ENCODE peak calls at places on chromosomes 6 and 20, in six cellular contexts. One of them, this sample, is unnamed.

GRCh38 chr6:89887452-89888137 is 6.7 kb upstream of the GJA10 start:
- DNase-seq in AG10803: no peak
- DNase-seq in HFF-Myc: no peak
- DNase-seq in lower leg skin: no peak
- DNase-seq in fibroblast of lung: peak; percentile 4
- DNase-seq in stomach: no peak
- DNase-seq in this sample: peak; percentile 6

GRCh38 chr20:11772226-11772730 is 145.4 kb upstream of the BTBD3 start:
- DNase-seq in AG10803: no peak
- DNase-seq in HFF-Myc: no peak
- DNase-seq in lower leg skin: no peak
- DNase-seq in fibroblast of lung: no peak
- DNase-seq in stomach: no peak
- DNase-seq in this sample: no peak

GRCh38 chr20:37734228-37734980 is 40.6 kb downstream of the CTNNBL1 start:
- DNase-seq in AG10803: peak; percentile 63
- DNase-seq in HFF-Myc: no peak
- DNase-seq in lower leg skin: no peak
- DNase-seq in fibroblast of lung: peak; percentile 75
- DNase-seq in stomach: no peak
- DNase-seq in this sample: peak; percentile 90

GRCh38 chr20:56519551-56519950 is 5.0 kb upstream of the FAM209A start:
- DNase-seq in AG10803: no peak
- DNase-seq in HFF-Myc: no peak
- DNase-seq in lower leg skin: no peak
- DNase-seq in fibroblast of lung: no peak
- DNase-seq in stomach: no peak
- DNase-seq in this sample: no peak

GRCh38 chr6:167546611-167547327 is 221.9 kb downstream of the TTLL2 start:
- DNase-seq in AG10803: no peak
- DNase-seq in HFF-Myc: no peak
- DNase-seq in lower leg skin: no peak
- DNase-seq in fibroblast of lung: no peak
- DNase-seq in stomach: no peak
- DNase-seq in this sample: no peak

GRCh38 chr6:109782401-109783046 is 91.4 kb downstream of the FIG4 start:
- DNase-seq in AG10803: no peak
- DNase-seq in HFF-Myc: no peak
- DNase-seq in lower leg skin: no peak
- DNase-seq in fibroblast of lung: no peak
- DNase-seq in stomach: no peak
- DNase-seq in this sample: no peak

GRCh38 chr20:16123623-16124022 is 449.6 kb downstream of the KIF16B start:
- DNase-seq in AG10803: peak; percentile 2
- DNase-seq in HFF-Myc: no peak
- DNase-seq in lower leg skin: no peak
- DNase-seq in fibroblast of lung: no peak
- DNase-seq in stomach: no peak
- DNase-seq in this sample: peak; percentile 2

GRCh38 chr6:103122766-103123601 is 1729.5 kb downstream of the GRIK2 start:
- DNase-seq in AG10803: peak; percentile 16
- DNase-seq in HFF-Myc: no peak
- DNase-seq in lower leg skin: no peak
- DNase-seq in fibroblast of lung: peak; percentile 29
- DNase-seq in stomach: peak; percentile 54
- DNase-seq in this sample: peak; percentile 18

GRCh38 chr6:24078200-24078599 is 47.8 kb upstream of the NRSN1 start:
- DNase-seq in AG10803: peak; percentile 13
- DNase-seq in HFF-Myc: no peak
- DNase-seq in lower leg skin: no peak
- DNase-seq in fibroblast of lung: peak; percentile 64
- DNase-seq in stomach: no peak
- DNase-seq in this sample: peak; percentile 79

GRCh38 chr6:40439401-40439800 is 147.8 kb downstream of the LRFN2 start:
- DNase-seq in AG10803: no peak
- DNase-seq in HFF-Myc: no peak
- DNase-seq in lower leg skin: no peak
- DNase-seq in fibroblast of lung: no peak
- DNase-seq in stomach: no peak
- DNase-seq in this sample: no peak
- TF ChIP-seq CTCF in AG10803: no peak
- TF ChIP-seq CTCF in HFF-Myc: no peak
- TF ChIP-seq CTCF in lower leg skin: no peak
- TF ChIP-seq CTCF in fibroblast of lung: no peak
- TF ChIP-seq CTCF in stomach: no peak
- TF ChIP-seq CTCF in this sample: no peak

DNA sequence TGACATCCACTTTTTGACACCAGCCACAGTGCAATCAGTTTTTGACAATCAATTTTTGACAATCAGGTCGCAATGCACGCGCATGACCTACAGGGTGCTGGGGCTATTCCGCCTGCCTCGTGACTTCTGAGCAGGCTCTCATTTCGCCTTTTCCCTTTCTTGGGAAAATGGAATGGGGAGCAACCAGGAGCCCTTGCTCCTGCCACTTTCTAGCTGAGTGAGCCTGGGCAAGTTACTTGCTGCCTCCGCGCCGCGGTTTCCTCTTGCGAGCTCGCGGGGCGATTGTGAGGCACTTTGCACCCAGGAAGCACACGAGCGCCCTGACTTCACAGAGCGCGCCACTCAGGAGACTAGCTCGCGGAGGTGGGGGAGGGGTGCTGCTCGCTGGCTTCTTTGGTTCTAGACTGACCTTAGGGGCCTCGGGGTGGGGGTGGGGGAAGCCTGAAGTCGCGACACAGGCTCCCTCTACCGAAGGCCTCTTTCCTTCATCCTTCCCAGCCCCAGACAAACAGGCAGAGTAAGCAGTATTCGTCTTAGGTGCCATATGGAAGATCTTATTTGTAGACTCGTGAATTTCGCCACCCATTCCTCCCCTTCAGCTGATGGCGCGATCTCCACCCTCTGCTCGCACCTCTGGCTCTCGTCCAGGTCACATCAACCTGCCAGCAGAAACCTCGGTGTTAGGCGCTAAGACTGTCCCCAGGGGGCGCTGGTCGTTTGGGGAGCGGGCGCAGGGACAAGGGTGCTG is 4.6 kb downstream of the TP53TG5 start:
- DNase-seq in AG10803: peak; percentile 70
- DNase-seq in HFF-Myc: peak; percentile 57
- DNase-seq in lower leg skin: peak; percentile 79
- DNase-seq in fibroblast of lung: peak; percentile 59
- DNase-seq in stomach: peak; percentile 92
- DNase-seq in this sample: peak; percentile 78
- H3K4me3 ChIP-seq in AG10803: peak overlapping the region; percentile 65
- H3K4me3 ChIP-seq in HFF-Myc: peak overlapping the region; percentile 28
- H3K4me3 ChIP-seq in lower leg skin: peak overlapping the region; percentile 24
- H3K4me3 ChIP-seq in fibroblast of lung: peak overlapping the region; percentile 69
- H3K4me3 ChIP-seq in stomach: peak overlapping the region; percentile 51
- H3K4me3 ChIP-seq in this sample: peak overlapping the region; percentile 53

DNA sequence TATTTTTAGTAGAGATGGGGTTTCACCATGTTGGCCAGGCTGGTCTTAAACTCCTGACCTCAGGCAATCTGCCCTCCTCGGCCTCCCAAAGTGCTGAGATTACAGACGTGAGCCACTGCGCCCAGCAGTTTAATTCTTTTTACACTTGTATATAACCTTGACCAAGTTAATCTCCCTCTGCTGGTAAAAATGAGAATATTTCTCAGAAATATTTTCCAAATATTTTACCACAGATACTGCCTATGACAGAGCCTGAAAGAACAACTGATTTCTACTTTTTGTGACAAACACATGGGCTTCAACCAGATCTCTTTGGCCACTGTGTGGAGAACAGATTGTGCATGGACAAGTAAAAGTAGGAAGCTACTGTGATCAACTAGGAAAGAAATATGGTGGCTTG is 21.2 kb upstream of the NHSL1 start:
- DNase-seq in AG10803: peak; percentile 49
- DNase-seq in HFF-Myc: no peak
- DNase-seq in lower leg skin: no peak
- DNase-seq in fibroblast of lung: no peak
- DNase-seq in stomach: no peak
- DNase-seq in this sample: peak; percentile 38
- TF ChIP-seq CTCF in AG10803: peak; percentile 58
- TF ChIP-seq CTCF in HFF-Myc: peak; percentile 25
- TF ChIP-seq CTCF in lower leg skin: no peak
- TF ChIP-seq CTCF in fibroblast of lung: peak; percentile 15
- TF ChIP-seq CTCF in stomach: peak; percentile 43
- TF ChIP-seq CTCF in this sample: peak; percentile 25

DNA sequence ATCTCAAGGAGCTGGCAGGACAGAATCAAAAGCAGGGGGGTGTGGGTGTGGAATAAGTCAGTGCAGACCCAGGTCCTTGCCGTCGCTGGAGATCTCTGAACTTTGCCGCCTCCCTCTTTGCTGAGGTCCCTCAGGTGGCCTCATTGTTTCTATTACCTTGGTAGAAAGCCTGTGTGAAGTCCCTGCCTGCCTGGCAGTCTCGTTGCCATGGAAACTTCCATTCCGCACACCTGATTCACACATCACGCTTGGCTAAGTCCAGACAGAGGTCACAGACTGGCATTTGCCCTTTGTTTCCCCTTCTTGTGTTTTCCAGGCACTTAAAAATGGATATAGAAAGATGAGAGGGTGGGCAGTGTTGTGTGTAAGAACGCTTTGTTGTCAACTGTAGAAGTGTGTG is 260.6 kb downstream of the PRL start:
- DNase-seq in AG10803: no peak
- DNase-seq in HFF-Myc: no peak
- DNase-seq in lower leg skin: no peak
- DNase-seq in fibroblast of lung: peak; percentile 89
- DNase-seq in stomach: no peak
- DNase-seq in this sample: no peak
- H3K4me3 ChIP-seq in AG10803: no peak overlapping the region
- H3K4me3 ChIP-seq in HFF-Myc: no peak overlapping the region
- H3K4me3 ChIP-seq in lower leg skin: no peak overlapping the region
- H3K4me3 ChIP-seq in fibroblast of lung: no peak overlapping the region
- H3K4me3 ChIP-seq in stomach: no peak overlapping the region
- H3K4me3 ChIP-seq in this sample: no peak overlapping the region

GRCh38 chr6:38499697-38500096 is 140.0 kb downstream of the BTBD9 start:
- DNase-seq in AG10803: no peak
- DNase-seq in HFF-Myc: no peak
- DNase-seq in lower leg skin: no peak
- DNase-seq in fibroblast of lung: peak; percentile 41
- DNase-seq in stomach: no peak
- DNase-seq in this sample: no peak

GRCh38 chr6:38503032-38503784 is 136.5 kb downstream of the BTBD9 start:
- DNase-seq in AG10803: no peak
- DNase-seq in HFF-Myc: no peak
- DNase-seq in lower leg skin: no peak
- DNase-seq in fibroblast of lung: no peak
- DNase-seq in stomach: no peak
- DNase-seq in this sample: no peak

GRCh38 chr6:38502423-38502822 is 137.3 kb downstream of the BTBD9 start:
- DNase-seq in AG10803: no peak
- DNase-seq in HFF-Myc: no peak
- DNase-seq in lower leg skin: no peak
- DNase-seq in fibroblast of lung: no peak
- DNase-seq in stomach: no peak
- DNase-seq in this sample: no peak

GRCh38 chr6:38503940-38504682 is 135.6 kb downstream of the BTBD9 start:
- DNase-seq in AG10803: no peak
- DNase-seq in HFF-Myc: no peak
- DNase-seq in lower leg skin: no peak
- DNase-seq in fibroblast of lung: no peak
- DNase-seq in stomach: no peak
- DNase-seq in this sample: no peak

GRCh38 chr6:38501931-38502330 is 137.8 kb downstream of the BTBD9 start:
- DNase-seq in AG10803: no peak
- DNase-seq in HFF-Myc: no peak
- DNase-seq in lower leg skin: no peak
- DNase-seq in fibroblast of lung: no peak
- DNase-seq in stomach: no peak
- DNase-seq in this sample: no peak
- TF ChIP-seq CTCF in AG10803: no peak
- TF ChIP-seq CTCF in HFF-Myc: no peak
- TF ChIP-seq CTCF in lower leg skin: no peak
- TF ChIP-seq CTCF in fibroblast of lung: no peak
- TF ChIP-seq CTCF in stomach: no peak
- TF ChIP-seq CTCF in this sample: no peak

GRCh38 chr6:137880633-137881521 is 13.8 kb downstream of the TNFAIP3 start:
- DNase-seq in AG10803: no peak
- DNase-seq in HFF-Myc: no peak
- DNase-seq in lower leg skin: no peak
- DNase-seq in fibroblast of lung: no peak
- DNase-seq in stomach: no peak
- DNase-seq in this sample: no peak
- H3K4me3 ChIP-seq in AG10803: no peak overlapping the region
- H3K4me3 ChIP-seq in HFF-Myc: no peak overlapping the region
- H3K4me3 ChIP-seq in lower leg skin: no peak overlapping the region
- H3K4me3 ChIP-seq in fibroblast of lung: no peak overlapping the region
- H3K4me3 ChIP-seq in stomach: no peak overlapping the region
- H3K4me3 ChIP-seq in this sample: no peak overlapping the region

GRCh38 chr6:130041594-130041993 is 23.2 kb downstream of the L3MBTL3 start:
- DNase-seq in AG10803: no peak
- DNase-seq in HFF-Myc: no peak
- DNase-seq in lower leg skin: no peak
- DNase-seq in fibroblast of lung: no peak
- DNase-seq in stomach: no peak
- DNase-seq in this sample: no peak
- TF ChIP-seq CTCF in AG10803: no peak
- TF ChIP-seq CTCF in HFF-Myc: no peak
- TF ChIP-seq CTCF in lower leg skin: no peak
- TF ChIP-seq CTCF in fibroblast of lung: no peak
- TF ChIP-seq CTCF in stomach: no peak
- TF ChIP-seq CTCF in this sample: no peak

This sample was measured in fibroblast of mammary gland.